ENCODE peak calls at places on chromosomes 2 and 18, in seven cellular contexts. R is breast epithelium, V is stomach, O is HFFc6, N is AG04450, M is foreskin fibroblast, Y is endodermal cell. W is an unnamed sample.
A peak's percentile ranks its signal among the peaks of the same experiment; 100 is the strongest.

GRCh38 chr2:51027442-51027841 is 4.5 kb downstream of the NRXN1 start:
- DNase-seq in R (no peak), V (no peak), O (no peak), N (no peak), M (no peak), Y (no peak), W (no peak)

GRCh38 chr18:55821219-55821618 is 233.2 kb upstream of the TCF4 start:
- DNase-seq in R (no peak), V (no peak), O (peak; percentile 36), N (no peak), M (peak; percentile 79), Y (no peak), W (no peak)

GRCh38 chr18:33839452-33840225 is 261.6 kb downstream of the ASXL3 start:
- DNase-seq in R (no peak), V (no peak), O (no peak), N (no peak), M (peak; percentile 73), Y (no peak), W (peak; percentile 32)

GRCh38 chr2:222413295-222413911 is 10.9 kb upstream of the SGPP2 start:
- DNase-seq in R (no peak), V (no peak), O (no peak), N (no peak), M (no peak), Y (no peak), W (no peak)

GRCh38 chr2:121707344-121707919 is 29.2 kb downstream of the NIFK start:
- DNase-seq in R (no peak), V (no peak), O (no peak), N (no peak), M (no peak), Y (no peak), W (no peak)

GRCh38 chr2:105749583-105750399 is 5.1 kb downstream of the NCK2 start:
- DNase-seq in R (no peak), V (no peak), O (no peak), N (no peak), M (no peak), Y (peak; percentile 26), W (no peak)

GRCh38 chr18:10234912-10235439 is 219.5 kb upstream of the APCDD1 start:
- DNase-seq in R (no peak), V (no peak), O (peak; percentile 43), N (peak; percentile 6), M (peak; percentile 96), Y (no peak), W (no peak)

GRCh38 chr2:127932199-127932877 is 46.6 kb upstream of the AMMECR1L start:
- DNase-seq in R (no peak), V (no peak), O (peak; percentile 90), N (no peak), M (peak; percentile 89), Y (no peak), W (no peak)

GRCh38 chr18:45780568-45780967 is 44.9 kb upstream of the SIGLEC15 start:
- DNase-seq in R (no peak), V (no peak), O (no peak), N (no peak), M (peak; percentile 41), Y (no peak), W (no peak)

GRCh38 chr2:214203199-214203598 is 207.7 kb upstream of the VWC2L start:
- DNase-seq in R (no peak), V (no peak), O (no peak), N (no peak), M (peak; percentile 2), Y (no peak), W (no peak)

GRCh38 chr18:34643982-34644381 is 66.1 kb upstream of the DTNA start:
- DNase-seq in R (no peak), V (no peak), O (no peak), N (no peak), M (peak; percentile 33), Y (no peak), W (no peak)

GRCh38 chr18:78727877-78728276 is 251.7 kb upstream of the SALL3 start:
- DNase-seq in R (no peak), V (peak; percentile 4), O (no peak), N (no peak), M (no peak), Y (peak; percentile 26), W (no peak)

GRCh38 chr2:15449542-15450236 is 111.4 kb downstream of the NBAS start:
- DNase-seq in R (no peak), V (no peak), O (no peak), N (no peak), M (no peak), Y (no peak), W (no peak)

GRCh38 chr2:138395565-138396306 is 105.8 kb upstream of the SPOPL start:
- DNase-seq in R (no peak), V (no peak), O (peak; percentile 55), N (no peak), M (peak; percentile 91), Y (no peak), W (no peak)

GRCh38 chr2:218217366-218218309 is 649 bp downstream of the ARPC2 start:
- DNase-seq in R (peak; percentile 57), V (peak; percentile 59), O (no peak), N (no peak), M (peak; percentile 60), Y (peak; percentile 73), W (peak; percentile 73)

GRCh38 chr2:167833294-167833693 is 414.1 kb downstream of the STK39 start:
- DNase-seq in R (no peak), V (no peak), O (no peak), N (no peak), M (no peak), Y (no peak), W (no peak)

GRCh38 chr2:49917654-49918053 is 763.3 kb upstream of the FSHR start:
- DNase-seq in R (no peak), V (no peak), O (no peak), N (no peak), M (no peak), Y (no peak), W (no peak)

GRCh38 chr2:49914281-49914680 is 760.0 kb upstream of the FSHR start:
- DNase-seq in R (no peak), V (no peak), O (no peak), N (no peak), M (peak; percentile 78), Y (no peak), W (no peak)

DNA sequence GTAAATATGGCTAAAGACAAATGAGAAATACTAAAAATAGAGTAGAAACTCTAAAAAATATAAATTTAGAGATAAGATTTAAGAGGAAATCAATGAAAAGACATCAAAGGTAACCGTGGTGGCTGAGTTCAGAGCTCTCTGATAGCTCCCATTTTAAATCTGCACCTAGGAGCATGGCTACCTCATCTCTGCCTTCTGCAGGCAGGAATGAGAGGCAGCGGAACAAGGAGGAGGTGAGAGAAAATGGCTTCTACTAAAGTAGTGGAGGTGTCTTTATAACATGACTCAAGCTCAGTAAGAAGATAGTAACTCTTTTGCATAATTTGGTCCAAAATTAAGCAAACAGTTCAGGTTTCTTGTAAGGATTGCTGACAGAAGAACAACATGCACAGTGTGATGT is 758.7 kb upstream of the FSHR start:
- DNase-seq in R (no peak), V (no peak), O (no peak), N (no peak), M (no peak), Y (no peak), W (no peak)
- TF ChIP-seq CTCF in R (no peak), V (no peak), O (no peak), N (no peak), M (no peak), Y (peak; percentile 41), W (no peak)

GRCh38 chr18:36899289-36899688 is 70.4 kb downstream of the KIAA1328 start:
- DNase-seq in R (no peak), V (no peak), O (peak; percentile 39), N (no peak), M (peak; percentile 38), Y (no peak), W (no peak)
- TF ChIP-seq CTCF in R (no peak), V (no peak), O (peak; percentile 72), N (no peak), M (peak; percentile 3), Y (peak; percentile 83), W (no peak)

GRCh38 chr2:115910270-115910669 is 1467.8 kb downstream of the DPP10 start:
- DNase-seq in R (no peak), V (no peak), O (no peak), N (no peak), M (no peak), Y (peak; percentile 53), W (no peak)
- TF ChIP-seq CTCF in R (peak; percentile 17), V (no peak), O (no peak), N (no peak), M (no peak), Y (peak; percentile 78), W (no peak)

DNA sequence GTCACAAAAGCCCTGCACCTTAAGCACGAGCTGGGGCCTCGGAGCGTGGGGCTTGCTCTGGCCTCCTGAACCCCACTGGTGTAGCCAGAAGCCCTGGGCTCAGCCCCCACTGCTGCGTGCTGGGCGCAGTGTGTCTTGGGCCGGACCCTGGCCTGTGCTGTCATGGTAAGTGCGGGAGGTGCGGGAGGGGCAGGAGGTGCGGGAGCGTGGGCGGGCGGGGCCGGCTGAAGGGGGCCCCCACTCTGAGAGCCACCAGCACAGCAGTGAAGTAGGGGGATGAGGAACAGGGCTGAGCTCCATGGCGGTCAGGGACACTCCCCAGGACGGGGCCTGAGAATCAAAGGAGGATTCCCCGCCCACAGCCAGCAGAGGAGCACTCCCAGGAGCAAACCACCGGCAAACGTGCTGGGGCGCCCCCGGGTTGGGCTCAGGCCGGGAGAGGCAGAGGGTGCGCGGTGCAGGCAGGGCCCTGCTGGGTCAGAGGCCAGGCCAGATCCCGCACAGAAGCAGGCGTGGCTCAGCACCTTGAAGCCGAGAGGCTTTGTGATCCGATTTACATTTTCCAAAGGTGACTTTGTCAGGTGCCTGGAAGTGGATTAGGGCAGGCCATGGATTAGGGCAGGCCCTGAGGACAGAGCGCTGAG is 152.1 kb upstream of the RAB6C start:
- DNase-seq in R (no peak), V (no peak), O (no peak), N (no peak), M (no peak), Y (peak; percentile 94), W (no peak)
- TF ChIP-seq CTCF in R (no peak), V (no peak), O (no peak), N (no peak), M (no peak), Y (peak; percentile 59), W (no peak)

GRCh38 chr2:152718047-152718908 is at the start of gene ARL6IP6:
- DNase-seq in R (peak; percentile 90), V (peak; percentile 93), O (peak; percentile 89), N (peak; percentile 55), M (peak; percentile 97), Y (peak; percentile 98), W (peak; percentile 90)
- TF ChIP-seq CTCF in R (peak; percentile 10), V (no peak), O (no peak), N (no peak), M (no peak), Y (no peak), W (no peak)

DNA sequence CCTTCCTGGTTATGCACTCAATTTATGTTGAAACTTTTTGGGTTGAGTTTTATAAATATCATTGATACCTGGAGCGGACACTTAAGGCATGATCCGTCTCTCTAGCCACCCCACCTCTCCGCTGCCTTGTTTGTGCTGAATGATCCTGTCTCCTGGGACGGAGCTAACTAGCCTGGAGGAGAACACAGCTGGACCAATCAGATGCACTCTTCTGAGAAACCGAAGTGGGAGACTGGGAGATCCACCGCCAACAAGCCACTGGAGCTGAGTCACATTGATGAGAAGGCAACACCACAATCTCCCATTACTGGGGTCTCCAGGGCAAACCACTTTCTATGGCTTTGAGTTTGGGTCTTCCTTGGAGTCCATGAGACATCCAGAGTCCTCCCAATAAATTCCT is 29.3 kb downstream of the CYP26B1 start:
- DNase-seq in R (no peak), V (no peak), O (no peak), N (no peak), M (no peak), Y (peak; percentile 20), W (no peak)
- TF ChIP-seq CTCF in R (no peak), V (no peak), O (no peak), N (no peak), M (no peak), Y (no peak), W (no peak)